ENCODE peak calls at places on chromosome 16, in eight cellular contexts. K is tibial artery, T is Peyer's patch, Z is breast epithelium, Y is uterus, B is thoracic aorta, S is neural progenitor cell, W is body of pancreas. O is an unnamed sample.
A peak's percentile ranks its signal among the peaks of the same experiment; 100 is the strongest.

GRCh38 chr16:85612191-85612800 is 826 bp upstream of the GSE1 start:
- DNase-seq in K (peak; percentile 92), T (peak; percentile 77), Z (peak; percentile 92), Y (peak; percentile 64), B (peak; percentile 62), S (peak; percentile 55), W (peak; percentile 90), O (no peak)

GRCh38 chr16:29994613-29995329 is 646 bp downstream of the HIRIP3 start:
- DNase-seq in K (peak; percentile 80), T (peak; percentile 91), Z (peak; percentile 56), Y (peak; percentile 54), B (no peak), S (no peak), W (peak; percentile 75), O (no peak)

GRCh38 chr16:28925386-28926228 is 569 bp upstream of the RABEP2 start:
- DNase-seq in K (peak; percentile 85), T (no peak), Z (peak; percentile 67), Y (peak; percentile 73), B (peak; percentile 31), S (peak; percentile 91), W (peak; percentile 67), O (no peak)

GRCh38 chr16:76756423-76756822 is 434.6 kb upstream of the MON1B start:
- DNase-seq in K (no peak), T (no peak), Z (no peak), Y (no peak), B (no peak), S (no peak), W (no peak), O (no peak)

GRCh38 chr16:20610892-20611349 is 34.8 kb upstream of the ACSM2B start:
- DNase-seq in K (no peak), T (no peak), Z (no peak), Y (no peak), B (no peak), S (no peak), W (no peak), O (no peak)

GRCh38 chr16:27289669-27290068 is 21.1 kb upstream of the NSMCE1 start:
- DNase-seq in K (no peak), T (no peak), Z (no peak), Y (no peak), B (no peak), S (no peak), W (no peak), O (no peak)

GRCh38 chr16:85145734-85146531 is 33.7 kb upstream of the CIBAR2 start:
- DNase-seq in K (no peak), T (no peak), Z (no peak), Y (no peak), B (no peak), S (no peak), W (no peak), O (no peak)

GRCh38 chr16:50305441-50306061 is 39.2 kb downstream of the ADCY7 start:
- DNase-seq in K (peak; percentile 58), T (peak; percentile 26), Z (no peak), Y (no peak), B (no peak), S (no peak), W (peak; percentile 6), O (no peak)

GRCh38 chr16:48188449-48189102 is 32.8 kb upstream of the ABCC12 start:
- DNase-seq in K (no peak), T (no peak), Z (no peak), Y (no peak), B (no peak), S (no peak), W (no peak), O (no peak)

GRCh38 chr16:1159973-1160772 is 7.3 kb downstream of the CACNA1H start:
- DNase-seq in K (peak; percentile 94), T (no peak), Z (peak; percentile 24), Y (peak; percentile 88), B (no peak), S (no peak), W (peak; percentile 70), O (no peak)

GRCh38 chr16:3158014-3158497 is 23.2 kb downstream of the ZNF213 start:
- DNase-seq in K (no peak), T (no peak), Z (no peak), Y (no peak), B (no peak), S (peak; percentile 62), W (peak; percentile 33), O (no peak)

GRCh38 chr16:69141936-69142335 is 9.5 kb downstream of the UTP4 start:
- DNase-seq in K (no peak), T (no peak), Z (no peak), Y (no peak), B (no peak), S (no peak), W (no peak), O (no peak)

GRCh38 chr16:48086422-48086821 is 69.4 kb downstream of the ABCC12 start:
- DNase-seq in K (no peak), T (no peak), Z (no peak), Y (no peak), B (no peak), S (no peak), W (no peak), O (no peak)

GRCh38 chr16:27359051-27359450 is 42.9 kb upstream of the IL21R start:
- DNase-seq in K (no peak), T (no peak), Z (no peak), Y (no peak), B (no peak), S (no peak), W (no peak), O (no peak)

GRCh38 chr16:89971495-89972243 is 23.1 kb downstream of the DEF8 start:
- DNase-seq in K (no peak), T (no peak), Z (no peak), Y (peak; percentile 31), B (no peak), S (no peak), W (no peak), O (no peak)

GRCh38 chr16:72639494-72639893 is 408.4 kb downstream of the ZFHX3 start:
- DNase-seq in K (no peak), T (no peak), Z (no peak), Y (no peak), B (no peak), S (no peak), W (no peak), O (no peak)
- H3K36me3 ChIP-seq in K (no peaks in the 10 kb centered on the region), T (no peaks in the 10 kb centered on the region), Z (no peaks in the 10 kb centered on the region), Y (no peaks in the 10 kb centered on the region), B (no peaks in the 10 kb centered on the region), S (no peaks in the 10 kb centered on the region), W (no peaks in the 10 kb centered on the region), O (no peaks in the 10 kb centered on the region)

DNA sequence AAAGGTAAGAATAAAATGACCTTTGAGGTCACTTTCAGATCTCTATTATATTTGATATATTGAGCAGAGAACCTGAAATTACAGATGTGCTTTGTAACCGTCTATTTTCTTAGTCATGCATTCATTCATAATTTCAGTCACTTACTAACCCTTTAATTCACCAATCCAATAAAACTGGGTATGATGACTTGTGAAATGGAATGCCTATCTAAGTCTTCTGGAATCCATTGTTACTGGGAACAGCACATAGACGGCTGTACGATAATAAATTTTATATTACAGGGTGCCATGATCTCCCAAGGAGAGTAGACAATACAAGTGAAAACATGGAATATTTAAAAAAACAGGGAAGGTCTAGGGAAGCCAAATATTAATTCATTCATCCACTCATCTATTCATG is 22.9 kb downstream of the CDH11 start:
- DNase-seq in K (no peak), T (no peak), Z (no peak), Y (no peak), B (no peak), S (no peak), W (no peak), O (no peak)
- H3K9me3 ChIP-seq in K (no peaks in the 10 kb centered on the region), T (no peaks in the 10 kb centered on the region), Z (no peaks in the 10 kb centered on the region), Y (no peaks in the 10 kb centered on the region), B (no peaks in the 10 kb centered on the region), S (no peaks in the 10 kb centered on the region), W (no peaks in the 10 kb centered on the region), O (no peaks in the 10 kb centered on the region)

GRCh38 chr16:4936991-4937781 is at the start of gene PPL:
- DNase-seq in K (peak; percentile 82), T (peak; percentile 98), Z (peak; percentile 92), Y (peak; percentile 61), B (no peak), S (peak; percentile 90), W (peak; percentile 96), O (no peak)

GRCh38 chr16:4936181-4936990 is 562 bp downstream of the PPL start:
- DNase-seq in K (peak; percentile 74), T (peak; percentile 72), Z (peak; percentile 57), Y (no peak), B (no peak), S (peak; percentile 75), W (peak; percentile 51), O (no peak)

GRCh38 chr16:4938683-4939030 is 1.7 kb upstream of the PPL start:
- DNase-seq in K (no peak), T (no peak), Z (no peak), Y (no peak), B (no peak), S (no peak), W (no peak), O (no peak)

GRCh38 chr16:4940719-4941118 is 3.8 kb upstream of the PPL start:
- DNase-seq in K (no peak), T (no peak), Z (no peak), Y (no peak), B (no peak), S (no peak), W (no peak), O (no peak)

DNA sequence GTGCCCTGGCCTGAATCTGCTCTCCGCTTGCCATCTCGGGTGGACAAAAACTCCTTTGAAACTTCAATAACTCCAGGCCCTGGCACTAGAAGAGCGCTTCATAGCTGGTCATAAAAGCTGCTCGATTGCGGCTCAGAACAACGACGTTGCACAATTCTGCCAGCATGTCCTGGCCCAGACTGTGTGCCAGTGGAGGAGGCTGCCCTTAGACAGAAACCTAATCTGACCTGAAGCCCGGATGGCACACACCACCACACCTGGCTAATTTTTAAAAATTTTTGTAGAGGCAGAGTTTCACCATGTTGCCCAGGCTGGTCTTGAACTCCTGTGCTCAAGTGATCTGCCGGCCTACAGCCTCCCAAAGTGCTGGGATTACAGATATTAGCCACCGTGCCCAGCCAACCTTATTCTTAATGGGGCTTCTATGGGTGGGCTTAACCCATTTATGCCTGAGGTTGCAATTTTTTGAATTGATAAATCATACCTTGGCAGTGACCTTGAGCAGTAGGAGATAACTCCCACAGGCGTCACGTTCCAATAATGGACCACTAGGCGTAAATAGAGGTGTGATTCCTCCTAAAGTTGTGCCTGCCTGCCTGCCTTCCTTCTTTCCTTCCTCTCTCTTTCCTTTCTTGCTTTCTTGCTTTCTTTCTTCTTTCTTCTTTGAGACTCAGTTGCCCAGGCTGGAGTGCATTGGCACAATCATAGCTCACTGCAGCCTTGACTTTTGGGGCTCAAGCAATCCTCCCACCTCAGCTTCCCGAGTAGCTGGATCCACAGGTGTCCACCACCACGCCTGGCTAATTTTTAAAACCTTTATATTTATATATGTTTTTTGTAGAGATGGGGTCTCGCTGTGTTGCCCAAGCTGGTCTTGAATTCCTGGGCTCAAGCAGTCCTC is 1.1 kb upstream of the PPL start:
- DNase-seq in K (no peak), T (peak; percentile 67), Z (peak; percentile 88), Y (no peak), B (no peak), S (no peak), W (no peak), O (no peak)
- H3K27ac ChIP-seq in K (peak overlapping the region; percentile 74), T (peak overlapping the region; percentile 94), Z (peak overlapping the region; percentile 95), Y (peak overlapping the region; percentile 72), B (peak overlapping the region; percentile 52), S (no peak overlapping the region), W (peak overlapping the region; percentile 86), O (no peak overlapping the region)

DNA sequence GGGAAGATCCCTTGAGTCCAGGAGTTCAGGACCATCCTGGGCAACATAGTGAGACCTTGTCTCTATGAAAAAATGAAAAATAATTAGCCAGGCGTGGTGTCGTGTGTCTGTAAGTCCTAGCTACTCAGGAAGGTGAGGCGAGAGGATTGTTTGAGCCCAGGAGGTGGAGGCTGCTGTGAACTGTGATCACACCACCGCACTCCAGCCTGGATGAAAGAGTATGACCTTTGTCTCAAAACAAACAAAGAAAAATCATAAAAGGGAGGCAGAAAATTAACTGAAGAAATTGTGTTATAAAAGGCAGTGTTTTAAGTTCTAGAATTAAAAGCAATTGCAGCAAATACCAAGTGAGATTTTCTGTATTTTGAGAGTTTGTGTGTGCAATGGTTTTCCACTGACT is 545.9 kb downstream of the MAF start:
- DNase-seq in K (no peak), T (no peak), Z (no peak), Y (no peak), B (no peak), S (no peak), W (no peak), O (no peak)
- H3K36me3 ChIP-seq in K (no peaks in the 10 kb centered on the region), T (no peaks in the 10 kb centered on the region), Z (no peaks in the 10 kb centered on the region), Y (no peaks in the 10 kb centered on the region), B (no peaks in the 10 kb centered on the region), S (no peaks in the 10 kb centered on the region), W (no peaks in the 10 kb centered on the region), O (no peaks in the 10 kb centered on the region)